ENCODE peak calls at places on chromosomes 3 and 15, in four cellular contexts. P is brain microvascular endothelial cell, G is pancreas, C is dorsolateral prefrontal cortex. T is an unnamed sample.
A peak's percentile ranks its signal among the peaks of the same experiment; 100 is the strongest.

GRCh38 chr3:153595186-153595815 is 433.3 kb downstream of the RAP2B start:
- DNase-seq in P (peak; percentile 49), G (no peak), C (no peak), T (peak; percentile 45)

GRCh38 chr3:152382312-152383135 is 113.8 kb downstream of the MBNL1 start:
- DNase-seq in P (no peak), G (no peak), C (no peak), T (no peak)

GRCh38 chr3:45677045-45677436 is 12.2 kb upstream of the SACM1L start:
- DNase-seq in P (peak; percentile 34), G (no peak), C (no peak), T (peak; percentile 87)

GRCh38 chr3:70433091-70433490 is 120.7 kb upstream of the MDFIC2 start:
- DNase-seq in P (peak; percentile 73), G (no peak), C (no peak), T (peak; percentile 9)

GRCh38 chr3:39917060-39917773 is 107.8 kb downstream of the MYRIP start:
- DNase-seq in P (no peak), G (no peak), C (no peak), T (no peak)

GRCh38 chr3:65466300-65466988 is 572.3 kb downstream of the MAGI1 start:
- DNase-seq in P (no peak), G (no peak), C (no peak), T (no peak)

GRCh38 chr3:33394403-33395054 is 45.7 kb downstream of the UBP1 start:
- DNase-seq in P (no peak), G (no peak), C (no peak), T (peak; percentile 19)

GRCh38 chr15:50487287-50487686 is 59.2 kb downstream of the USP50 start:
- DNase-seq in P (no peak), G (no peak), C (no peak), T (no peak)

GRCh38 chr3:100982710-100983109 is 10.5 kb downstream of the ABI3BP start:
- DNase-seq in P (peak; percentile 5), G (no peak), C (no peak), T (no peak)

GRCh38 chr15:52256930-52257733 is 38.5 kb downstream of the MYO5C start:
- DNase-seq in P (no peak), G (no peak), C (no peak), T (no peak)

GRCh38 chr15:56906766-56907165 is 11.7 kb upstream of the TCF12 start:
- DNase-seq in P (no peak), G (no peak), C (no peak), T (no peak)

GRCh38 chr3:149473991-149474819 is at the start of gene TM4SF4:
- DNase-seq in P (no peak), G (no peak), C (no peak), T (no peak)

GRCh38 chr15:80967451-80967850 is 22.2 kb downstream of the MESD start:
- DNase-seq in P (peak; percentile 41), G (no peak), C (no peak), T (peak; percentile 50)

GRCh38 chr15:68387288-68388143 is 44.4 kb downstream of the ITGA11 start:
- DNase-seq in P (no peak), G (no peak), C (no peak), T (peak; percentile 86)

GRCh38 chr3:11140713-11141104 is 13.6 kb upstream of the HRH1 start:
- DNase-seq in P (no peak), G (no peak), C (no peak), T (no peak)

GRCh38 chr3:11080492-11080891 is 73.8 kb upstream of the HRH1 start:
- DNase-seq in P (no peak), G (no peak), C (no peak), T (no peak)

GRCh38 chr3:40088527-40089170 is 220.9 kb upstream of the EIF1B start:
- DNase-seq in P (no peak), G (no peak), C (no peak), T (no peak)

GRCh38 chr3:134312873-134313838 is 61.1 kb downstream of the AMOTL2 start:
- DNase-seq in P (no peak), G (peak; percentile 66), C (no peak), T (peak; percentile 72)

GRCh38 chr3:58164199-58164879 is 46.4 kb downstream of the DNASE1L3 start:
- DNase-seq in P (no peak), G (peak; percentile 94), C (no peak), T (no peak)

GRCh38 chr3:108100906-108101305 is 10.1 kb upstream of the CD47 start:
- DNase-seq in P (no peak), G (no peak), C (no peak), T (no peak)

DNA sequence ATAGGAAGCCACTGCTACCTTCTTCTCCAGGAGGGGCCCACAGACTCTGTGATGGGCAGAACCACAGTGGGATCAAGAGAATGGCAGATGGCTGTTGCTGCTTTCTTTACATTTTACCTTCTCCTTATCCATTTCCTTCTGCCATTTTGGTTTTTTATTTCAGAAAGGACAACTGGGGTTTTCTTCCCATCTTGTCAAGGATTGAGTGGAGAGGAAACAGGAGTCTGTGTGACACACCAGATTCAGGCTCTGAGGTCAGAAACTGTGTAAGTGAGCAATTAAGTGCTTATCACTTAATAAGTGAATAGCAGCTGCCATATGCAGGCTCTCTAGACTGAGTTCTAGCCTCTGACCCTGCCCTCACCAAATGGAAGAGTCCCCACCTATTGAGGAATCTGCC is 47.3 kb downstream of the ITGB5 start:
- DNase-seq in P (no peak), G (no peak), C (no peak), T (peak; percentile 24)
- H3K27me3 ChIP-seq in P (no peaks in the 10 kb centered on the region), G (no peaks in the 10 kb centered on the region), C (no peaks in the 10 kb centered on the region), T (no peaks in the 10 kb centered on the region)

DNA sequence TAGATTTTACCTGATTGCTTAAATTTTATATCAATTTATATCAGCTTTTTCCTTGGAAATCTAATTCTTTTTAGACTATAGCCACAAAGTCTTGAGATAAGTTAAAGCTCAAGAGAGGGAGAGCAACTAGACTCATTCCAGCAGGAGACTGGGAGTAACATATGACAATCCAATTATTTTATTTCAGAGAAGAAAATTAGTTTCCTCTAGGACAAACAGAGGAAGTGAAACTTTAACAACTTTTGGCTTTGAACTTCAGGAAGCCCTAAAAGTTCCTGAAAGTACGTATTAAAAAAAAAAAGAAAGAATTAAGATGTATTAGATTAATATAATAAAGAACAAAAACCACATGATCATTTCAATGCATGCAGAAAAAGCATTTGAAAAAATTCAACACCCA is 13.9 kb upstream of the UBE2E2 start:
- DNase-seq in P (no peak), G (no peak), C (no peak), T (no peak)
- H3K27me3 ChIP-seq in P (no peaks in the 10 kb centered on the region), G (no peaks in the 10 kb centered on the region), C (no peaks in the 10 kb centered on the region), T (peaks cover 7% of the 10 kb centered on the region)

DNA sequence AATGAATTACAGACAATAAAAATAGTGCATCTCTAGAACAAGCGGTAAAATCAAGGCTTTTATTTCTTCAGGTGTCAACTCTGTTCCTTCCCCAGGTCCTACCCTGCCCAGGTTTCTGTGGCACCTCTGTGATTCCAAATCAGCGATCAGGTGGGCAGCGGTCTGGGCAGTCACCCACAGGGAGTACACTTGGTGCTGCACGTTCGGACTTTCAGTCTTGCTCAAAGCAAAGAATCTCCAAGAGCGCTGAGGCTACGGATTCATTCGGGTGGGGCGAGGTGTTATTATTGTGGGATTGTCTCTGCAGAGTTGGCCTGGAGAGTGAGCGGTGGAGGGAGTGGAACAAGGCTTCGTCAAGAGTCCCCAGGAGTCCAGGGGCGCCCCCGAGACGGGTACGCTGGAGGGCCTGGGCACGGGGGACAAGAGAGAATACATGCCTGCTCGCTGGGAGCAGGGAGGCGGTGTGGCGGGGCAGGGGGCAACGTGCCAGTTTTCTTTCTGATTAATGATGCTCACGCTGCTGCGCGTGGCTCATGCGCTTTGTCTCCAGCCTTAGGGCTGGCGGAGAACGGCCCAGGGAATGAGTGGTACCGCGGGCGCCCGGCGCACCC is 580 bp upstream of the ARPP21 start:
- DNase-seq in P (no peak), G (no peak), C (peak; percentile 54), T (no peak)
- H3K27me3 ChIP-seq in P (no peaks in the 10 kb centered on the region), G (peaks cover 3% of the 10 kb centered on the region), C (peaks cover 5% of the 10 kb centered on the region), T (peaks cover 46% of the 10 kb centered on the region)

DNA sequence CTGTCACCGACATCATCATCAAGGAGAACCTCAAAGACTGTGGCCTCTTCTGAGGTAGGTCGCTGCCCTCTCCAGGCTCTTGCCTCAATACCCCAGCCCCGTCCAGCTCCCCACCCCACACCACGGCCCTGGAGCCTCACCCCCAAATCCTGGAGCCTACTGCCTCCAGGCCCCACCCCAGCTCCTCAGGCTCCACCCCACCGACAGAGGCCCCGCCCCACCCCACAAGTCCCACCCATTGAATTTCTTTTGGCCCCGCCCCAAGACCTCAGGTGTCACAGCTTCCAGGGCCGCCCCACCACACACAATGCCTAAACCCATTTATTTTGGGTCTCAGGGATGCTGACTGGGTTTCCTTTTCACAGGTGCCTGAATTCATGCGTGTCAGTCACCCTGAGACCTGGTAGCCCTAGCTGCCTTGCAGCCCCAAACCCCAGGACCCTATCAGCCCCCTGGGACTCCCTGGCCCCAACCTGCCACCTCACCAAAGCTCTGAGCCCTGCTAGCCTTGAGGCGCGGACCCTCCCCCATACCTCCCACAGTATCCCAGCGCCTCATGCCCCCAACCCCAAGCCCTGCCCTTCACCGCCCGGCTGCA is 3.6 kb downstream of the GNAT1 start:
- DNase-seq in P (no peak), G (peak; percentile 30), C (no peak), T (no peak)
- H3K27me3 ChIP-seq in P (peaks cover 11% of the 10 kb centered on the region), G (peaks cover 7% of the 10 kb centered on the region), C (peaks cover 14% of the 10 kb centered on the region), T (peaks cover 74% of the 10 kb centered on the region)

DNA sequence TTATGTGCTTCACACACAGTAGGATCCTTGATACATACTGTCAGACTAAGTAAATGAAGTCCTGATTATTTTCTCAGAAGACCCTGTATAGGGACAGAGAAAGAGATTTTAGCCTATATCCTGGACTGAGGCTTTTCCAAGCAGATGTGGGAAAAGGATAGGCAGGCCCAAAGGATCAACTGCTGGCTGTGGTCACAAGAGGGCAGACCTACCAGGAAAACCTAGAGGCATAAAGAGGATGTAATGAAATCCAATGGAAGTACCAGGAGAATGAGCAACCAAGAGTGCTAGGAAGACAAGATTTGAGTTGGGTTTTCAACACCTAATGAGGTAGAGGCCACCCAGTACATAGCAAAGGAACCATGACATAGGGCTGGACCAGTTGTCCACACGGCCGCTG is 23.1 kb downstream of the DCLK3 start:
- DNase-seq in P (no peak), G (no peak), C (no peak), T (peak; percentile 8)
- H3K27me3 ChIP-seq in P (no peaks in the 10 kb centered on the region), G (no peaks in the 10 kb centered on the region), C (no peaks in the 10 kb centered on the region), T (peaks cover 32% of the 10 kb centered on the region)

GRCh38 chr3:181859518-181859917 is 147.8 kb downstream of the SOX2 start:
- DNase-seq in P (no peak), G (no peak), C (no peak), T (no peak)

GRCh38 chr3:181862502-181862901 is 150.8 kb downstream of the SOX2 start:
- DNase-seq in P (no peak), G (no peak), C (no peak), T (no peak)

GRCh38 chr3:181855825-181856224 is 144.1 kb downstream of the SOX2 start:
- DNase-seq in P (no peak), G (no peak), C (no peak), T (no peak)

GRCh38 chr3:181860243-181860642 is 148.5 kb downstream of the SOX2 start:
- DNase-seq in P (no peak), G (no peak), C (no peak), T (no peak)
- H3K27me3 ChIP-seq in P (no peaks in the 10 kb centered on the region), G (no peaks in the 10 kb centered on the region), C (no peaks in the 10 kb centered on the region), T (no peaks in the 10 kb centered on the region)

DNA sequence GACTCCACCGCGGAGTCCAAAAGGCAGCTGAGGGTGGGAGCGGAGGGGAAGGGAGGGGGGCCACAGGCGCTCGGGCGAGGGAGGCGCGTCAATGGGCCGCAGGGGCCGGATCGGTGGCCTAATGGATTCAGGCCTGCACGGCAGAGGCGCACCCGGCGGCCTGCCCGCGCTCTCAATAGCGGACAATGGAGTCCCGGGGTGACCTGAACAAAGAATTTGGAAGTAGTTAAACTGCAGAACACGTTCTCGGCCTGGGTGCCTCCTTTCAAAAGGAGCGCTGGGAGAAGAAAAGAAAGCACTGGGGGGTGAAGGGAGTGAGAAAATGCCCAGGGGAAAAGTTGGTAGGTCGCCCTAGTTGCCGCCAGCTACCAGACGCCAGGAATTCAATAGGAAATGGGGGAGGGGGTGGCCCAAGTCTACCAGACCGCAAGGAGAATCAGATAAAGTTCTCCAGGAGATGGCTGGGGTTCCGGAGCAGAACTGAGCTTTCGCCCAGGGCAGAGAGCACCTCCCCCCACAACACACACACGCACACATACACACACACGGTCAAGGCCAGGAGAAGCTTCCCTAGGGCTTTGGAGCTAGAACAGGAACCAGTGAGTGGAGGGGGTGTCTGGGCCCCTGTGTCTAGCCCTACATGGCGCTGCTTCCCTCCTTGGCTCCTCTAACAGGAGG is 25.8 kb upstream of the POLG start:
- DNase-seq in P (no peak), G (no peak), C (no peak), T (no peak)
- H3K27me3 ChIP-seq in P (peaks cover 85% of the 10 kb centered on the region), G (peaks cover 35% of the 10 kb centered on the region), C (peaks cover 34% of the 10 kb centered on the region), T (peaks cover 95% of the 10 kb centered on the region)

T was measured in mesenchymal stem cell.